ENCODE peak calls at places on chromosome 11, in four cellular contexts. H is A549, D is Caki2, C is SW 1271. R is an unnamed sample.

GRCh38 chr11:59029490-59029889 is 56.6 kb upstream of the GLYATL1B start:
- DNase-seq in H (no peak), D (no peak), C (no peak), R (no peak)

GRCh38 chr11:29826878-29827277 is 190.0 kb downstream of the KCNA4 start:
- DNase-seq in H (no peak), D (no peak), C (no peak), R (no peak)

GRCh38 chr11:36160115-36160514 is 129.1 kb downstream of the COMMD9 start:
- DNase-seq in H (no peak), D (no peak), C (no peak), R (no peak)

GRCh38 chr11:19072464-19072863 is 11.9 kb upstream of the MRGPRX2 start:
- DNase-seq in H (no peak), D (no peak), C (no peak), R (no peak)

GRCh38 chr11:92226331-92227232 is 2.0 kb downstream of the FAT3 start:
- DNase-seq in H (no peak), D (peak; percentile 25), C (no peak), R (no peak)

GRCh38 chr11:26285593-26285992 is 46.3 kb upstream of the ANO3 start:
- DNase-seq in H (no peak), D (no peak), C (no peak), R (no peak)

GRCh38 chr11:17500673-17501072 is 24.0 kb upstream of the ABCC8 start:
- DNase-seq in H (no peak), D (no peak), C (no peak), R (no peak)

GRCh38 chr11:42265072-42265471 is 805.6 kb upstream of the LRRC4C start:
- DNase-seq in H (no peak), D (no peak), C (no peak), R (no peak)

GRCh38 chr11:116535954-116536353 is 236.8 kb downstream of the BUD13 start:
- DNase-seq in H (no peak), D (no peak), C (no peak), R (no peak)

GRCh38 chr11:115194798-115195101 is 309.5 kb downstream of the CADM1 start:
- DNase-seq in H (no peak), D (no peak), C (no peak), R (no peak)

GRCh38 chr11:76185931-76186401 is 20.3 kb downstream of the WNT11 start:
- DNase-seq in H (no peak), D (no peak), C (no peak), R (no peak)

GRCh38 chr11:748007-748359 is 719 bp downstream of the TALDO1 start:
- DNase-seq in H (no peak), D (no peak), C (no peak), R (no peak)

R was measured in RCC 7860.